ENCODE peak calls at places on chromosome 6, in six cellular contexts. A is stimulated activated naive CD8-positive, alpha-beta T cell treated with anti-CD3 and anti-CD28 coated beads, Interleukin-15, Interleukin-2, amounts not matched to agents 100 U/mL and 50 U/mL, for 24 hours; N is activated gamma-delta T cell treated with anti-CD3 and anti-CD28 coated beads, Interleukin-2, amount 50 U/mL, for 16 hours; C is T-helper 2 cell; L is stimulated activated CD8-positive, alpha-beta memory T cell treated with anti-CD3 and anti-CD28 coated beads, Interleukin-7, amount 100 ng/mL, for 24 hours; B is GM12865. U is an unnamed sample.

GRCh38 chr6:150499882-150500312 is 99.8 kb upstream of the PLEKHG1 start:
- DNase-seq in A (no peak), N (no peak), C (no peak), L (no peak), B (no peak), U (no peak)

GRCh38 chr6:88166901-88167624 is 916 bp upstream of the CNR1 start:
- DNase-seq in A (peak), N (no peak), C (no peak), L (no peak), B (peak), U (no peak)

GRCh38 chr6:168302534-168302933 is 17.0 kb downstream of the DACT2 start:
- DNase-seq in A (no peak), N (no peak), C (no peak), L (no peak), B (no peak), U (no peak)

GRCh38 chr6:129607581-129608186 is 102.3 kb downstream of the ARHGAP18 start:
- DNase-seq in A (no peak), N (no peak), C (no peak), L (no peak), B (peak), U (no peak)

GRCh38 chr6:169292340-169293124 is 38.9 kb upstream of the THBS2 start:
- DNase-seq in A (no peak), N (no peak), C (no peak), L (no peak), B (no peak), U (no peak)

GRCh38 chr6:48743738-48744137 is 632.7 kb upstream of the PTCHD4 start:
- DNase-seq in A (no peak), N (no peak), C (no peak), L (no peak), B (no peak), U (no peak)

GRCh38 chr6:125406771-125407170 is 105.0 kb upstream of the HDDC2 start:
- DNase-seq in A (no peak), N (no peak), C (no peak), L (no peak), B (no peak), U (no peak)

GRCh38 chr6:44097782-44098317 is 29.4 kb downstream of the MRPL14 start:
- DNase-seq in A (no peak), N (no peak), C (no peak), L (no peak), B (no peak), U (no peak)

GRCh38 chr6:52136055-52136454 is 48.6 kb upstream of the PKHD1 start:
- DNase-seq in A (no peak), N (no peak), C (no peak), L (no peak), B (no peak), U (no peak)

GRCh38 chr6:160177220-160177619 is 55.6 kb downstream of the SLC22A1 start:
- DNase-seq in A (no peak), N (no peak), C (no peak), L (no peak), B (no peak), U (no peak)

GRCh38 chr6:88481519-88481918 is 315.4 kb upstream of the CNR1 start:
- DNase-seq in A (no peak), N (no peak), C (no peak), L (no peak), B (no peak), U (no peak)

GRCh38 chr6:123001540-123001939 is 5.5 kb downstream of the CLVS2 start:
- DNase-seq in A (no peak), N (no peak), C (no peak), L (no peak), B (no peak), U (no peak)

GRCh38 chr6:36245572-36246031 is 24.3 kb upstream of the PNPLA1 start:
- DNase-seq in A (peak), N (no peak), C (no peak), L (no peak), B (no peak), U (no peak)

GRCh38 chr6:72248621-72249020 is 362.3 kb downstream of the RIMS1 start:
- DNase-seq in A (no peak), N (no peak), C (no peak), L (no peak), B (no peak), U (no peak)

GRCh38 chr6:32081168-32081624 is 27.9 kb downstream of the TNXB start:
- DNase-seq in A (no peak), N (no peak), C (no peak), L (no peak), B (no peak), U (no peak)